ENCODE peak calls at places on chromosomes 11 and 22, in six cellular contexts. E is cardiac fibroblast, C is osteocyte, K is IMR-90, P is prostate gland, H is A549. D is an unnamed sample.
A peak's percentile ranks its signal among the peaks of the same experiment; 100 is the strongest.

GRCh38 chr22:37203354-37204044 is 8.8 kb downstream of the SSTR3 start:
- DNase-seq in C (no peak), K (no peak), H (no peak), E (no peak), P (no peak), D (no peak)

GRCh38 chr11:75384438-75385080 is 14.8 kb upstream of the RPS3 start:
- DNase-seq in P (peak; percentile 67), E (peak; percentile 73), H (peak; percentile 88), K (peak; percentile 47), C (peak; percentile 89), D (peak; percentile 70)

GRCh38 chr11:44574620-44575287 is 9.3 kb downstream of the CD82 start:
- DNase-seq in K (peak; percentile 98), P (peak; percentile 47), E (peak; percentile 95), H (no peak), C (no peak), D (no peak)

GRCh38 chr22:38298312-38299000 is 18.8 kb downstream of the CSNK1E start:
- DNase-seq in K (peak; percentile 88), H (no peak), E (peak; percentile 100), C (no peak), P (no peak), D (peak; percentile 37)

GRCh38 chr22:50182176-50183081 is 3.3 kb upstream of the TRABD start:
- DNase-seq in K (no peak), P (peak; percentile 80), C (no peak), E (no peak), H (no peak), D (no peak)

GRCh38 chr11:69554849-69555248 is 73.4 kb downstream of the LINC01488 start:
- DNase-seq in C (no peak), P (no peak), E (no peak), H (no peak), K (no peak), D (no peak)

GRCh38 chr22:48204296-48204695 is 1441.8 kb downstream of the TBC1D22A start:
- DNase-seq in E (no peak), C (peak; percentile 25), H (no peak), P (no peak), K (no peak), D (no peak)

GRCh38 chr11:7666292-7666866 is 6.9 kb downstream of the CYB5R2 start:
- DNase-seq in H (no peak), E (no peak), C (no peak), P (no peak), K (no peak), D (no peak)

GRCh38 chr11:10301656-10302293 is 3.1 kb upstream of the ADM start:
- DNase-seq in C (no peak), P (no peak), H (no peak), E (peak; percentile 86), K (peak; percentile 94), D (no peak)

GRCh38 chr11:10303558-10304363 is 1.1 kb upstream of the ADM start:
- DNase-seq in C (no peak), P (peak; percentile 60), E (peak; percentile 85), H (peak; percentile 55), K (peak; percentile 68), D (peak; percentile 37)

GRCh38 chr11:10302294-10302743 is 2.6 kb upstream of the ADM start:
- DNase-seq in H (no peak), K (no peak), P (no peak), C (no peak), E (no peak), D (no peak)

GRCh38 chr11:10304495-10305261 is at the start of gene ADM:
- DNase-seq in E (peak; percentile 96), P (peak; percentile 93), C (peak; percentile 98), K (peak; percentile 93), H (peak; percentile 91), D (peak; percentile 47)

DNA sequence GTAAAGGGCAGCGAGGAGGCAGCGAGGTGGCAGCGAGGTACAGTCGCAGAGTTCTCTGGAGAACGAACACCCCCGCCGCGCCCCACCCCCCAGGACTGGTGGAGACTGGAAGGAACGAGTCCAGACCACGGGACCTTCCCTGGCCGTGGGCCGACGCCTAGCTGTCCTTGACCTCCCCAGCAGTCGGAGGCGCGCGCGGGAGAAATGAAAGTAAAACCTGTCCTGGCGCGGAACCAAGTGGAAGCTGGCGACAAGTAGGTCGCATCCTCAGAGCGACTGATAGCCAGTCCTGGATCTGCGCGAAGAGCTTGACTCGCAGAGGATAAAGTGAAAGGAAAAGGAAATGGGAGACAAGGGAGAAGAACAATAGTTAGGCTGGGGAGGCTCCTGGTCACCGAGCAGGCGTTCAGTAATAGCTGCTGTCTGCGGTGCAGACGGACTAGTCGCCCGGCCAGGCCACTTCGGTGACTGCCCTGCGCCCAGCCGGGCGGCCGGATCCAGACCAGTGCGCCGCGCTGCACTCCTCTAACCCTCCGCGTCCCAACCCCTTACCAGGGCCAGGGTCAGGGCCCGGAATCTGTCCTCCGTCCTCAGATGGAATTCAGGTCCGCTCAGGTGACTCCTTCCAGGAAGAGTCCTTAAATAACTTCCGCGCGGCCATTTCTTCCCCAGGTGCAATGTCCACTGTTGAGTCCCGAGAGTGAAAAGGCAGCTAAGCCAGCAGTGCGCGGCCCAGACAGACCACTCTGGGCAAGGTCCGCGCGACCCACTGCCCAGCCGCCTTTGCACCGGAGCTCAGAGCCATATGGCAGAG is 1.9 kb upstream of the ADM start:
- DNase-seq in C (peak; percentile 91), H (no peak), P (peak; percentile 92), K (peak; percentile 59), E (peak; percentile 77), D (peak; percentile 59)
- TF ChIP-seq CTCF in C (no peak), H (no peak), P (no peak), K (no peak), E (no peak), D (no peak)

GRCh38 chr22:27697888-27698287 is 103.7 kb downstream of the MN1 start:
- DNase-seq in E (no peak), C (no peak), H (no peak), P (no peak), K (no peak), D (no peak)
- TF ChIP-seq CTCF in E (no peak), C (no peak), H (no peak), P (no peak), K (no peak), D (no peak)

DNA sequence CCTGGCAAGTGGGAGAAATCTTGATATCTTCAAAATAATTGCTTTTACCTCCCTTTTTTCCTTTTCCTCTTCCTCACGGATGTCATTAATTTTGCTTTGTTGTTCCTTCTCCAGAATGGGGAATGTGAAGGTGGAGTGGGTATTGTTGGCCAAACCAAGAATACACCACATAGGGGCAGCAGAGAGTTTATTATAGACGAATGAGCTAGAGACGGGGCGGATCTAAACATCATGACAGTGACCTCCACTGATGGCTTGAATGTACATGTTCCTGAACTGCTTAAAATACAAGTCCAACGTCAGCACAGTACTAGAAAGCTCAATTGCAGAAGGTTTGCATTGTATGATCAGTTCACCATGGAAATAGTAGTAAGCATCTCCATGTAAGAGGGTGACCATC is 122.3 kb upstream of the SNX19 start:
- DNase-seq in E (peak; percentile 68), H (no peak), P (no peak), C (no peak), K (no peak), D (no peak)
- TF ChIP-seq CTCF in E (peak; percentile 47), H (no peak), P (no peak), C (peak; percentile 30), K (peak; percentile 25), D (no peak)

GRCh38 chr11:78830277-78830676 is 255.6 kb upstream of the NARS2 start:
- DNase-seq in K (no peak), E (no peak), C (no peak), H (no peak), P (no peak), D (no peak)

GRCh38 chr11:78834886-78835285 is 260.2 kb upstream of the NARS2 start:
- DNase-seq in E (no peak), C (no peak), K (no peak), P (no peak), H (no peak), D (no peak)

GRCh38 chr11:78833237-78833636 is 258.6 kb upstream of the NARS2 start:
- DNase-seq in C (no peak), K (no peak), H (no peak), P (no peak), E (no peak), D (no peak)

GRCh38 chr11:78831571-78831970 is 256.9 kb upstream of the NARS2 start:
- DNase-seq in P (no peak), C (no peak), E (no peak), H (no peak), K (no peak), D (no peak)

DNA sequence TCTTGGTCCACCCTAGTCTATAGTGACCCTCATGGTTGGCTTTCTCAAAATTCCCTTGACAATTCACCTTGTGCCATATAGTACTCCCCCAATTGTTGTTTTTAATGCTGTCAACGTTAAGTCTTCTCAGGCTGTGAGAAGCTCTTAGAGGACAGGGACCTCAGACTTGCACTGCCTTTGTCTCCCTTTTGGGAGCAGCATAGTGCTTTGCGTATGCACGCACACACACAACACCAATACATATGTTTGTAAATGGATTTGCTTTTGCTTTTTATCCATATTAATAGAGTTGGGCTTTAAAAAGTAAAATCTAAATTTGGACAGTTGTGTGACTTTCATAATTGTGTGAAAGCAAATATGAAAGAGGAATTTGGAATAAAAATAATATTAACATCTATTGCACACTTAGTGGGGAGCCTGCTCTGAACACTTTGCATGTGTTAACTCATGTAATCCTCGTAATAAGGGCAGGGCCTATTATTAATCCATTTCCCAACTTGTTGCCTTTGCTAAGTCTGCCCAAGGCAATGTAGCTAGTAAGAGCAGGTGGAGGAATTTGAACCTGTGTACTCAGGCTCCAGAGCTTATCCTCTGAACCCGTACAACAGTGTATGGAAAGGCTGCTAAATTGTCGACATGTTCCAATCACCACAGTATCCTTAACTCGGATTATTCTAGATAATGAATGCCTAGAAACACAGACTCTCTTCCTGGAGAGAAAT is 257.7 kb upstream of the NARS2 start:
- DNase-seq in C (no peak), H (no peak), P (no peak), E (no peak), K (no peak), D (no peak)
- TF ChIP-seq CTCF in C (peak; percentile 11), H (peak; percentile 8), P (no peak), E (no peak), K (no peak), D (no peak)

GRCh38 chr11:125465254-125465653 is 30.8 kb downstream of the FEZ1 start:
- DNase-seq in H (no peak), P (no peak), E (no peak), C (peak; percentile 27), K (no peak), D (no peak)

GRCh38 chr11:125465701-125466100 is 30.4 kb downstream of the FEZ1 start:
- DNase-seq in H (no peak), E (no peak), P (no peak), C (peak; percentile 27), K (no peak), D (no peak)

GRCh38 chr11:125468025-125468424 is 28.0 kb downstream of the FEZ1 start:
- DNase-seq in H (no peak), E (no peak), K (no peak), P (no peak), C (no peak), D (no peak)

GRCh38 chr11:125470355-125470754 is 25.7 kb downstream of the FEZ1 start:
- DNase-seq in P (no peak), K (no peak), H (no peak), E (no peak), C (no peak), D (no peak)

DNA sequence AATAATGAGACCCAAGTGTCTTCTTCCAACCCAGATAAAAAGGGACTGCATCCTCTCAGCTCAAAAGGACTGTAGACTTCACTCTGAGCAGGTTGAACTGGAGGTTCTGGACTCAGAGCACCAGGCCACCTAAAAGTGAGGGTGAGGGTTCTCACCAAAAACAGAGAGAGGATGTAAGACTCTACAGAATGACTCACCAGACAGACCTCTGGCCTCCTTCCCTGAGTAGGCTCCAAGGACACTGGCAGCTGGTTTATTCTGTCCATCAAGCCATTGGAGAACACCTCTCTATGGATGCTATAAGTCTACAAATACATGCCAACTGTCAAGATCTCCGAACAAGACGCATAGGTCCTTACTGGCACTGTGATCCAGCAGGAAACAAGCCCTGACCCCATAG is 27.2 kb downstream of the FEZ1 start:
- DNase-seq in P (no peak), K (no peak), C (no peak), E (peak; percentile 13), H (no peak), D (no peak)
- TF ChIP-seq CTCF in P (no peak), K (no peak), C (no peak), E (no peak), H (no peak), D (no peak)